ENCODE peak calls at places on chromosomes 2 and 18, in nine cellular contexts. I is astrocyte, M is NB4, R is Peyer's patch, H is psoas muscle, N is cardiac muscle cell, O is GM12865, C is lower lobe of right lung, S is kidney epithelial cell. Z is an unnamed sample.
A peak's percentile ranks its signal among the peaks of the same experiment; 100 is the strongest.

GRCh38 chr18:60146220-60146960 is 226.2 kb downstream of the MC4R start:
- DNase-seq in I (peak; percentile 12), M (peak; percentile 89), R (no peak), H (no peak), N (no peak), O (peak; percentile 20), C (no peak), S (no peak), Z (no peak)

GRCh38 chr2:127577973-127578372 is 42.5 kb downstream of the MYO7B start:
- DNase-seq in I (no peak), M (peak; percentile 68), R (no peak), H (peak; percentile 35), N (no peak), O (peak; percentile 20), C (no peak), S (no peak), Z (peak; percentile 43)

GRCh38 chr2:172513524-172513900 is 42.4 kb upstream of the PDK1 start:
- DNase-seq in I (no peak), M (peak; percentile 82), R (no peak), H (no peak), N (no peak), O (no peak), C (no peak), S (no peak), Z (no peak)

GRCh38 chr18:22674300-22674699 is 256.6 kb upstream of the CTAGE1 start:
- DNase-seq in I (peak; percentile 99), M (peak; percentile 3), R (no peak), H (no peak), N (peak; percentile 90), O (no peak), C (no peak), S (peak; percentile 88), Z (no peak)

GRCh38 chr2:192669505-192670082 is 474.9 kb upstream of the TMEFF2 start:
- DNase-seq in I (no peak), M (no peak), R (no peak), H (no peak), N (no peak), O (no peak), C (no peak), S (no peak), Z (no peak)

GRCh38 chr2:189350515-189351209 is 90.6 kb upstream of the WDR75 start:
- DNase-seq in I (peak; percentile 99), M (no peak), R (no peak), H (no peak), N (peak; percentile 78), O (no peak), C (no peak), S (peak; percentile 51), Z (no peak)

GRCh38 chr2:147845608-147846002 is 776 bp downstream of the ACVR2A start:
- DNase-seq in I (peak; percentile 37), M (no peak), R (no peak), H (no peak), N (peak; percentile 14), O (no peak), C (no peak), S (no peak), Z (no peak)

GRCh38 chr2:101617188-101617587 is 80.3 kb upstream of the MAP4K4 start:
- DNase-seq in I (peak; percentile 88), M (peak; percentile 64), R (no peak), H (no peak), N (peak; percentile 65), O (no peak), C (no peak), S (peak; percentile 74), Z (no peak)

GRCh38 chr2:96509114-96509846 is 4.1 kb upstream of the NEURL3 start:
- DNase-seq in I (peak; percentile 61), M (peak; percentile 83), R (peak; percentile 92), H (peak; percentile 94), N (peak; percentile 91), O (peak; percentile 88), C (peak; percentile 92), S (peak; percentile 32), Z (peak; percentile 93)

GRCh38 chr18:10076502-10077030 is 162.8 kb downstream of the VAPA start:
- DNase-seq in I (no peak), M (peak; percentile 12), R (no peak), H (no peak), N (no peak), O (no peak), C (no peak), S (no peak), Z (no peak)

GRCh38 chr2:71530246-71530986 is 77.1 kb downstream of the DYSF start:
- DNase-seq in I (peak; percentile 20), M (peak; percentile 68), R (no peak), H (no peak), N (peak; percentile 76), O (peak; percentile 47), C (no peak), S (no peak), Z (no peak)

GRCh38 chr2:15846626-15847025 is 93.7 kb upstream of the MYCN start:
- DNase-seq in I (no peak), M (no peak), R (no peak), H (no peak), N (no peak), O (no peak), C (no peak), S (no peak), Z (no peak)

GRCh38 chr2:233440714-233441113 is 86.4 kb downstream of the DGKD start:
- DNase-seq in I (no peak), M (no peak), R (peak; percentile 46), H (no peak), N (no peak), O (no peak), C (peak; percentile 34), S (no peak), Z (no peak)

GRCh38 chr2:168166902-168167510 is 80.4 kb downstream of the STK39 start:
- DNase-seq in I (peak; percentile 71), M (no peak), R (no peak), H (no peak), N (no peak), O (no peak), C (no peak), S (peak; percentile 51), Z (no peak)

GRCh38 chr2:44740678-44741077 is 200.8 kb upstream of the SIX3 start:
- DNase-seq in I (no peak), M (peak; percentile 21), R (no peak), H (no peak), N (peak; percentile 2), O (no peak), C (no peak), S (no peak), Z (no peak)

GRCh38 chr2:206800501-206801416 is 35.4 kb downstream of the FASTKD2 start:
- DNase-seq in I (peak; percentile 51), M (peak; percentile 72), R (peak; percentile 57), H (peak; percentile 57), N (peak; percentile 84), O (peak; percentile 60), C (peak; percentile 50), S (peak; percentile 29), Z (no peak)

GRCh38 chr2:231489990-231490389 is 25.7 kb upstream of the NCL start:
- DNase-seq in I (no peak), M (peak; percentile 21), R (no peak), H (no peak), N (peak; percentile 12), O (no peak), C (no peak), S (no peak), Z (no peak)
- TF ChIP-seq CTCF in I (peak; percentile 11), M (peak; percentile 46), R (no peak), H (no peak), N (peak; percentile 41), O (no peak), C (peak; percentile 30), S (peak; percentile 14), Z (peak; percentile 53)

GRCh38 chr2:29079887-29080286 is 5.6 kb upstream of the PCARE start:
- DNase-seq in I (no peak), M (no peak), R (no peak), H (no peak), N (no peak), O (peak; percentile 21), C (no peak), S (no peak), Z (no peak)

GRCh38 chr2:29074401-29074800 is at the start of gene PCARE:
- DNase-seq in I (no peak), M (no peak), R (no peak), H (no peak), N (no peak), O (no peak), C (no peak), S (no peak), Z (no peak)

GRCh38 chr2:29072971-29073725 is 1.2 kb downstream of the PCARE start:
- DNase-seq in I (no peak), M (no peak), R (no peak), H (no peak), N (no peak), O (no peak), C (no peak), S (no peak), Z (no peak)

GRCh38 chr2:29073913-29074312 is 410 bp downstream of the PCARE start:
- DNase-seq in I (no peak), M (no peak), R (no peak), H (no peak), N (no peak), O (peak; percentile 59), C (no peak), S (no peak), Z (no peak)

DNA sequence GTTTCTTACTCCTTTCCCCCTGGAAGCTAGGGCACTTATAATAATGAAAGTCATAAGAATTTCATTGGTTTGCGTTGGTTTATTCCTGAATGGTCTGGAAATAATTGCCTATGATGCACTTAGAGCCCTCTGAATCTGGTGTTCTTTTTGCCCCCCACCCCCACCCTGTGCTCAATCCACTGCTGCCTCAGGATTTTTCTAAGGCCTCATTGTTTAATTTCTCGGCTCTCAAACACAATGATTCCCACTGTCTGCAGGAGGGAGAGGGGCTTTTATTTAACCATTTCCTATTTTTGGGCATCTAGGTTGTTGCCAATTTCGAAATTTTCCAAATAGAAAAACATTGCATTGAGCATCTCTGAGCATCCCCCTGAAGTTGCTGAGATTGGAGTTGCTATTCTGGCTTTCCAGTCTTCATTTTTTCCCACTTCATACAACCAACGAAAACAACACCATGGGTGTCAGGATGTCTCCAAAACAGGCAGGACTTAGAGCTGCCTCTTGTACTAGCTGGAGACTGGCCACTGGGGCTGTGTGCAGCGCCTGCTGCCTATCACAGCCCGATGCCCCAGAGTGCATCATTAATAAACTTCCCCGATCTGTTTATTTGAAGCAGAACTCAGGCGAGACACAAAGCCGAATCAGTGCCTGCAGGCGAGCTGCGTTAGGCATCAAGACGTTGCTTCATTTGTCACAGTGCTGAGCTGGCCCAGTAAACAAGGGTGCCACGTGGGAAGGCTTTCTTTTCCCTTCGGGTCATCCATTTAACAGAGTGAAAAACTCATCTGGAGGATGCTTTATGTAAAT is 1.8 kb upstream of the PCARE start:
- DNase-seq in I (peak; percentile 24), M (no peak), R (no peak), H (no peak), N (peak; percentile 14), O (peak; percentile 14), C (no peak), S (no peak), Z (no peak)
- TF ChIP-seq CTCF in I (no peak), M (no peak), R (no peak), H (no peak), N (no peak), O (no peak), C (no peak), S (no peak), Z (no peak)

GRCh38 chr2:45836316-45836715 is 184.8 kb downstream of the PRKCE start:
- DNase-seq in I (no peak), M (no peak), R (no peak), H (no peak), N (no peak), O (no peak), C (no peak), S (no peak), Z (no peak)
- TF ChIP-seq CTCF in I (no peak), M (no peak), R (no peak), H (no peak), N (no peak), O (peak; percentile 2), C (no peak), S (no peak), Z (no peak)

GRCh38 chr2:84526562-84526961 is 10.3 kb downstream of the DNAH6 start:
- DNase-seq in I (peak; percentile 2), M (no peak), R (no peak), H (no peak), N (peak; percentile 2), O (no peak), C (no peak), S (no peak), Z (no peak)
- TF ChIP-seq CTCF in I (no peak), M (no peak), R (no peak), H (no peak), N (no peak), O (no peak), C (no peak), S (no peak), Z (no peak)

Z was measured in type B pancreatic cell.